ENCODE peak calls at places on chromosome 19, in ten cellular contexts. X is iPS DF 6.9; E is colonic mucosa; J is PC-9; I is ascending aorta; Z is heart left ventricle; L is uterus; P is effector memory CD4-positive, alpha-beta T cell; Q is brain microvascular endothelial cell; H is stomach. A is an unnamed sample.

GRCh38 chr19:9324584-9324962 is 594 bp downstream of the ZNF559 start:
- DNase-seq in Z (no peak), H (no peak), I (no peak), P (no peak), E (no peak), Q (no peak), X (no peak), J (no peak), L (no peak), A (no peak)

GRCh38 chr19:55528030-55528801 is 8.7 kb downstream of the SBK2 start:
- DNase-seq in E (no peak), Z (no peak), X (no peak), H (no peak), J (no peak), Q (no peak), L (no peak), P (no peak), I (no peak), A (peak)

GRCh38 chr19:49690073-49690655 is 752 bp upstream of the CPT1C start:
- DNase-seq in P (no peak), Q (no peak), X (no peak), J (no peak), I (no peak), L (no peak), Z (no peak), E (no peak), H (no peak), A (no peak)

GRCh38 chr19:40503300-40503699 is 36.5 kb downstream of the SPTBN4 start:
- DNase-seq in E (no peak), H (no peak), P (no peak), X (no peak), I (no peak), J (no peak), Q (no peak), L (no peak), Z (no peak), A (no peak)

GRCh38 chr19:34178276-34178614 is 5.9 kb downstream of the LSM14A start:
- DNase-seq in P (no peak), I (no peak), Z (no peak), Q (no peak), H (no peak), J (no peak), X (no peak), L (no peak), E (no peak), A (no peak)

GRCh38 chr19:32458500-32459123 is 53.0 kb downstream of the DPY19L3 start:
- DNase-seq in Q (peak), J (no peak), P (no peak), E (no peak), I (no peak), Z (no peak), H (no peak), X (no peak), L (no peak), A (no peak)

GRCh38 chr19:12783849-12784393 is 7.4 kb upstream of the JUNB start:
- DNase-seq in E (peak), H (no peak), L (peak), Z (peak), P (no peak), I (peak), X (no peak), Q (no peak), J (peak), A (peak)

GRCh38 chr19:51166846-51167490 is 24.9 kb downstream of the SIGLEC7 start:
- DNase-seq in Q (no peak), L (no peak), J (no peak), E (peak), Z (no peak), P (no peak), X (no peak), I (no peak), H (no peak), A (no peak)

GRCh38 chr19:55653651-55654322 is 1.0 kb upstream of the U2AF2 start:
- DNase-seq in H (peak), I (peak), P (peak), Q (peak), E (peak), X (peak), J (peak), Z (peak), L (peak), A (peak)

GRCh38 chr19:17021793-17022590 is 4.6 kb downstream of the CPAMD8 start:
- DNase-seq in J (peak), Z (no peak), P (no peak), H (no peak), X (no peak), Q (no peak), I (no peak), E (no peak), L (no peak), A (no peak)

GRCh38 chr19:44570984-44571684 is 41.7 kb upstream of the CEACAM20 start:
- DNase-seq in L (peak), Q (peak), H (peak), P (no peak), J (peak), Z (peak), X (peak), I (peak), E (peak), A (peak)

GRCh38 chr19:49409441-49410029 is 13.7 kb downstream of the PTH2 start:
- DNase-seq in Z (no peak), H (no peak), E (no peak), Q (no peak), L (no peak), I (no peak), P (no peak), X (no peak), J (no peak), A (peak)

GRCh38 chr19:48501446-48501960 is 10.1 kb downstream of the LMTK3 start:
- DNase-seq in X (peak), I (peak), L (no peak), Q (no peak), P (peak), E (peak), J (peak), H (peak), Z (no peak), A (peak)

GRCh38 chr19:9566729-9567128 is 17.6 kb downstream of the ZNF121 start:
- DNase-seq in Q (no peak), L (no peak), J (no peak), Z (no peak), H (no peak), I (no peak), E (no peak), X (no peak), P (no peak), A (no peak)

GRCh38 chr19:48325265-48325910 is at the start of gene EMP3:
- DNase-seq in X (no peak), J (no peak), Q (peak), P (peak), Z (peak), L (peak), I (peak), E (peak), H (peak), A (peak)

GRCh38 chr19:27780367-27781065 is 1432.4 kb downstream of the UQCRFS1 start:
- DNase-seq in Q (no peak), H (no peak), Z (no peak), P (no peak), X (no peak), I (no peak), J (no peak), L (no peak), E (no peak), A (no peak)

GRCh38 chr19:14686411-14686810 is 3.4 kb upstream of the ZNF333 start:
- DNase-seq in I (no peak), P (no peak), Q (no peak), L (no peak), E (no peak), H (no peak), X (no peak), J (peak), Z (no peak), A (no peak)

GRCh38 chr19:35879770-35880317 is 11.5 kb downstream of the APLP1 start:
- DNase-seq in Q (peak), H (peak), I (peak), Z (peak), X (peak), J (peak), L (peak), P (peak), E (peak), A (peak)

GRCh38 chr19:55651236-55651635 is 3.2 kb downstream of the CCDC106 start:
- DNase-seq in L (no peak), P (no peak), I (no peak), X (no peak), Z (no peak), H (no peak), Q (no peak), E (no peak), J (peak), A (no peak)

GRCh38 chr19:49151339-49152217 is 3.6 kb downstream of the HRC start:
- DNase-seq in I (peak), X (no peak), J (peak), P (no peak), H (peak), Z (peak), L (peak), Q (no peak), E (peak), A (peak)

GRCh38 chr19:7975037-7975436 is 30.4 kb downstream of the ELAVL1 start:
- DNase-seq in Q (no peak), E (no peak), Z (peak), H (no peak), X (no peak), L (no peak), J (no peak), P (no peak), I (no peak), A (no peak)

GRCh38 chr19:34494601-34495000 is 13.0 kb downstream of the WTIP start:
- DNase-seq in H (no peak), I (no peak), Z (no peak), J (no peak), X (no peak), P (no peak), Q (no peak), E (no peak), L (no peak), A (no peak)

GRCh38 chr19:17095141-17095919 is 19.8 kb downstream of the MYO9B start:
- DNase-seq in X (no peak), E (peak), L (peak), Z (peak), Q (peak), P (no peak), H (no peak), J (peak), I (peak), A (peak)

GRCh38 chr19:56403764-56404704 is at the start of gene ZNF583:
- DNase-seq in X (peak), Z (peak), Q (peak), L (peak), J (peak), I (peak), E (peak), P (peak), H (peak), A (peak)

GRCh38 chr19:56423276-56423984 is 19.3 kb downstream of the ZNF583 start:
- DNase-seq in Z (no peak), J (no peak), P (no peak), X (no peak), I (no peak), E (no peak), L (no peak), H (no peak), Q (no peak), A (no peak)

GRCh38 chr19:42254083-42254849 is 662 bp downstream of the ERF start:
- DNase-seq in J (no peak), L (peak), I (peak), X (no peak), E (peak), H (peak), Q (no peak), Z (peak), P (peak), A (peak)

GRCh38 chr19:10003271-10003670 is 7.0 kb downstream of the COL5A3 start:
- DNase-seq in H (no peak), Z (no peak), L (no peak), E (no peak), Q (no peak), X (no peak), J (no peak), I (no peak), P (no peak), A (no peak)

GRCh38 chr19:39409207-39409885 is 2.7 kb downstream of the ZFP36 start:
- DNase-seq in H (peak), I (peak), Q (no peak), P (peak), X (no peak), E (peak), L (peak), Z (peak), J (peak), A (peak)

GRCh38 chr19:32177686-32178085 is 167.7 kb upstream of the ZNF507 start:
- DNase-seq in I (no peak), X (no peak), H (no peak), L (no peak), P (no peak), J (no peak), Z (no peak), Q (no peak), E (no peak), A (no peak)

GRCh38 chr19:32224371-32225244 is 120.8 kb upstream of the ZNF507 start:
- DNase-seq in P (no peak), Z (peak), X (peak), E (peak), H (peak), I (no peak), J (no peak), Q (peak), L (peak), A (peak)

GRCh38 chr19:30546332-30546731 is 174.1 kb downstream of the ZNF536 start:
- DNase-seq in J (no peak), Z (no peak), Q (no peak), H (no peak), P (no peak), L (no peak), X (no peak), I (no peak), E (no peak), A (no peak)
- H3K27ac ChIP-seq in J (no peak), Z (no peak), Q (no peak), H (no peak), P (no peak), L (no peak), X (no peak), I (no peak), E (no peak), A (no peak)

DNA sequence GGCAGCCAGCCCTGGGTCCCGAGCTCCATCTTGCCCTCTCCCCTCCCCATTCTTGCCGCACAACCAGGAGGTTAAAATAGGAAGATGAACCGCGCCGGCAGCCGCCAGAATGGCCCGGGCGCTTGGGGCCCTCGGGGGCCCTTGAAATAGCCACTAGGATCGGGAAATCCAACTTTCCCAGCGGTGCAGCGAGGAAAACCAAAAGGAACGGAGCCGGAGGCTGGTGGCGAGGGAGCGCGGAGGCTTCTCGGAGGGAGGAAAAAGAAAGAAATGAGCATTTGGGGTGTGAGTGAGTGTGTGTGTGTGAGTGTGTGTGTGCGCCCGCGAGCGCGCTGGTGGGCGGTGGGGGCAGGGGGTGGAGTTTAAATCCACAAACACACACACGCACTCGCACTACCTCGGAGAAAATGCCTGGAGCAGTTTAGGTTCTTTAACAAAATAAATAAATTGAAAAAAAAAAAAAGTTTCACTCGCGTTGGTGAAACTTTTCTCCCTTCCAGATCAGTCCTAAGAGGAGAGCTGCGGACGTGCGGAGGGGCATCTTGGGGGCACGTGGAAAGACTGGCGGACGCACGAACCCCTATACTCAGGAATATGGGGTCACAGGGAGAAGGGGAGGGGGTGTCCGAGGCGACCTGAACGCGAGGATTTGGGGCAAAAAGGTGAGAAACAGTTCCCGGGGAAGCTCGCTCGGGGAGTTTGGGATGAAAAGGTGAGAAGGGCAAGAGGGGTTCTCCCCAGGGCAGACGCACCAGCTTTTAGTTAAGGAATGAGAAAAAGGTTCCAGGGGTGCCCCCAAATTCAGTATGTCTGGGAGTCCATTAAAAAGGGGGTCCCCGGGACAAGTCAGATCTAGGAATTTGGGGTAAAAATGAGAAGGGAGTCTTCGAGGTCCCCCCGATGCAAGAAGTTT is 1.3 kb downstream of the RFX2 start:
- DNase-seq in I (peak), Q (no peak), P (peak), J (no peak), E (peak), L (peak), Z (peak), X (no peak), H (peak), A (peak)
- H3K27ac ChIP-seq in I (peak), Q (no peak), P (peak), J (no peak), E (peak), L (peak), Z (peak), X (no peak), H (peak), A (no peak)

GRCh38 chr19:45814851-45815481 is at the start of gene RSPH6A:
- DNase-seq in J (peak), E (no peak), H (no peak), P (no peak), Z (no peak), X (no peak), I (no peak), L (no peak), Q (no peak), A (no peak)
- H3K27ac ChIP-seq in J (no peak), E (no peak), H (no peak), P (no peak), Z (no peak), X (no peak), I (no peak), L (peak), Q (no peak), A (no peak)

DNA sequence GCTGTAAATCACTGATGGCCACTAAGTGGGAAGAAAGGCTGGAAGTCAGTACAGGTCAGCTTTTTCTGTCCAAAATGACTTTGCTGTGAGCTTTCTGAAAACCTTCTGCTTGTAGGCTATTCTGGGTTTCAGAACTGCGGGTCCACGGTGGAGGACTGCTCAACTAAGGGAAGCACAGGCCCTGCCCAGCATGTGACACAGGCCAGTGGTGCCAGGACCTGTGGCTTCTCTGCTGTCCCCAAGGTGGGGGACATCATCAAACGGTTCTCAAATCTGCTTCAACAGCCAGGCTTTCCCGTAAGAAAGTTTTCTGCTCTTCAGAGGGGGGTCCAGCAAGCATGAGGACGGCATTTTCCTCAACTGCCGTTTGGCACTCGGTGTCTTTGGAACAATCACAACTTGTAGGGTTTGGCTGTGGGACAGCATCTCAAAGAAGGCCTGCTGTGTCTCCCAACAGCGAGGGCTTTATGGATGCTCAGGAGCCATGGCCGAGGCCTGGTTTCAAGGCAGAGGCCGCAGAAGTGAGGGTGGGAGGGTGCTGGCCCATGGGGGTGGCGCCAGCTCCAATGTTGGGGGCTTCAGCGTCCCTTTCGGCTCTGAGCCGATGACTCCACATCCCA is 3.8 kb downstream of the SGTA start:
- DNase-seq in I (no peak), P (no peak), Z (no peak), E (no peak), X (no peak), J (no peak), Q (no peak), H (no peak), L (no peak), A (no peak)
- H3K27ac ChIP-seq in I (no peak), P (no peak), Z (no peak), E (no peak), X (no peak), J (no peak), Q (no peak), H (no peak), L (no peak), A (no peak)

GRCh38 chr19:37333457-37333856 is 37.4 kb upstream of the ZNF527 start:
- DNase-seq in X (no peak), Z (no peak), J (no peak), H (no peak), Q (no peak), L (no peak), E (no peak), P (no peak), I (no peak), A (no peak)
- H3K27ac ChIP-seq in X (no peak), Z (peak), J (no peak), H (no peak), Q (no peak), L (no peak), E (no peak), P (no peak), I (no peak), A (no peak)

GRCh38 chr19:4719499-4719866 is 4.2 kb downstream of the DPP9 start:
- DNase-seq in Z (no peak), H (no peak), L (no peak), X (no peak), J (no peak), I (no peak), E (no peak), P (no peak), Q (no peak), A (no peak)

GRCh38 chr19:4720037-4720700 is 3.5 kb downstream of the DPP9 start:
- DNase-seq in Q (no peak), E (no peak), I (no peak), J (no peak), X (no peak), P (no peak), L (no peak), H (no peak), Z (no peak), A (no peak)

GRCh38 chr19:4717191-4717965 is 6.3 kb downstream of the DPP9 start:
- DNase-seq in Z (no peak), E (no peak), I (no peak), H (no peak), J (peak), X (no peak), Q (peak), P (no peak), L (no peak), A (no peak)

GRCh38 chr19:4715529-4716221 is 8.0 kb downstream of the DPP9 start:
- DNase-seq in L (no peak), P (no peak), H (peak), E (no peak), I (peak), Z (peak), Q (no peak), X (no peak), J (no peak), A (peak)

DNA sequence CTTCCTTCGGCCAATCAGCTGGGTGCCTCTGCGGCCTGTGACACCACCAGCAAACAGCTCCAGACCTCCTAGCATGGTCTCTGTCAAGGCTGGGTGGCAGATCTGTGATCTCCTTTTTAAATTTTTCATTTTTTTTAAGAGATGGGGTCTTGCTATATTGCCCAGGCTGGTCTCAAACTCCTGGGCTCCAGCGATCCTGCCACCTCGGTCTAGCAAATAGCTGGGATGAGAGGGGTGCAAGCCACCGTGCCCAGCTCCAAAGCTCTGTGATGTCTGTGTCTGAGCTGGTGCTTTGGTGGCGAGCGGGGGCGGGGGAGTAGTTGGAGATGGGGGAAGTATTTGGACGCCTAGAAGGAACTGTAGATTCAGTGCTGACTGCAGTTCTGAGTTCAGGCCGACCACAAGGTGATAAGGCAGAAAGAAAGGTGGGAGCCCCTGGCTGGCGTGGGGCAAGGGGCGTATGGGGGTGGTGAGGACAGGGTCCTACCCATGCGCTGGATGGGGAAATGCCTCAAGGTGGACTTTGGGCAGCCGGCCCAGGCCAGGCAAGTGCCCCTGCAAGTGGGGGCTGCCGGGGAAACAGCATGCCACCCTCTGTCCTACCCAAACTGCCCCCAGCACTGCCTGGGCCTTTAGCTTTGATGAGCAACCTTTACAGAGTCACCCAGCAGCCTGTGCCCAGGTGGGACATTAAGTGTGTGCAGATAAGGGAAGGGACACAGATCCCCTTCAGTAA is 5.5 kb downstream of the DPP9 start:
- DNase-seq in E (no peak), I (no peak), J (no peak), X (no peak), H (no peak), Z (no peak), L (no peak), P (no peak), Q (peak), A (no peak)
- H3K27ac ChIP-seq in E (no peak), I (peak), J (peak), X (no peak), H (peak), Z (no peak), L (no peak), P (no peak), Q (peak), A (no peak)

GRCh38 chr19:2064788-2065524 is 13.9 kb upstream of the MKNK2 start:
- DNase-seq in J (no peak), I (no peak), Z (peak), Q (no peak), P (no peak), L (no peak), H (no peak), E (peak), X (no peak), A (peak)
- H3K27ac ChIP-seq in J (no peak), I (peak), Z (peak), Q (no peak), P (no peak), L (peak), H (peak), E (peak), X (no peak), A (no peak)

GRCh38 chr19:1231729-1232128 is 6.1 kb downstream of the CBARP start:
- DNase-seq in E (no peak), X (no peak), Q (no peak), I (no peak), P (no peak), Z (no peak), J (peak), L (no peak), H (peak), A (no peak)
- H3K27ac ChIP-seq in E (no peak), X (no peak), Q (no peak), I (no peak), P (no peak), Z (no peak), J (no peak), L (no peak), H (peak), A (peak)

A was measured in body of pancreas.